ENCODE peak calls at places on chromosomes 6 and 20, in eight cellular contexts. I is foreskin fibroblast; Y is astrocyte of the cerebellum; V is fibroblast of pulmonary artery; F is effector memory CD4-positive, alpha-beta T cell; E is endothelial cell of umbilical vein; H is fibroblast of lung; W is AG09309. A is an unnamed sample.

GRCh38 chr20:37202267-37202943 is 23.1 kb upstream of the MROH8 start:
- DNase-seq in I (peak), Y (peak), V (peak), F (no peak), E (peak), H (peak), W (peak), A (peak)

GRCh38 chr6:130632897-130633296 is 194.3 kb upstream of the SMLR1 start:
- DNase-seq in I (no peak), Y (no peak), V (no peak), F (no peak), E (no peak), H (no peak), W (no peak), A (no peak)

GRCh38 chr20:58557713-58558335 is 42.6 kb upstream of the APCDD1L start:
- DNase-seq in I (peak), Y (no peak), V (no peak), F (no peak), E (no peak), H (no peak), W (no peak), A (no peak)

GRCh38 chr20:2296545-2297351 is 947 bp downstream of the TGM3 start:
- DNase-seq in I (no peak), Y (no peak), V (no peak), F (no peak), E (no peak), H (no peak), W (no peak), A (no peak)

GRCh38 chr6:166106076-166106686 is 61.5 kb downstream of the TBXT start:
- DNase-seq in I (peak), Y (peak), V (peak), F (peak), E (peak), H (peak), W (peak), A (peak)

GRCh38 chr20:3239026-3239866 is at the start of gene SLC4A11:
- DNase-seq in I (peak), Y (no peak), V (peak), F (peak), E (peak), H (peak), W (no peak), A (no peak)

GRCh38 chr20:43969501-43969900 is 54.8 kb downstream of the TOX2 start:
- DNase-seq in I (no peak), Y (no peak), V (no peak), F (no peak), E (no peak), H (no peak), W (no peak), A (no peak)

GRCh38 chr6:106692112-106692822 is 62.9 kb downstream of the QRSL1 start:
- DNase-seq in I (peak), Y (peak), V (peak), F (no peak), E (peak), H (peak), W (peak), A (peak)

GRCh38 chr6:27871919-27872633 is 40.1 kb downstream of the OR2B2 start:
- DNase-seq in I (peak), Y (peak), V (peak), F (peak), E (peak), H (peak), W (peak), A (peak)

GRCh38 chr6:7997311-7997710 is 66.9 kb downstream of the BLOC1S5 start:
- DNase-seq in I (no peak), Y (no peak), V (no peak), F (no peak), E (no peak), H (no peak), W (no peak), A (no peak)

GRCh38 chr6:78615430-78615904 is 251.9 kb upstream of the IRAK1BP1 start:
- DNase-seq in I (peak), Y (no peak), V (peak), F (no peak), E (peak), H (peak), W (no peak), A (no peak)

GRCh38 chr6:39599996-39600395 is 125.2 kb downstream of the KIF6 start:
- DNase-seq in I (peak), Y (no peak), V (no peak), F (no peak), E (no peak), H (peak), W (peak), A (no peak)

GRCh38 chr20:48267825-48268615 is 482.7 kb upstream of the SULF2 start:
- DNase-seq in I (no peak), Y (no peak), V (no peak), F (no peak), E (no peak), H (no peak), W (no peak), A (no peak)

GRCh38 chr6:22896716-22897115 is 327.4 kb downstream of the HDGFL1 start:
- DNase-seq in I (no peak), Y (no peak), V (no peak), F (no peak), E (no peak), H (no peak), W (no peak), A (no peak)

GRCh38 chr6:89145461-89145961 is 344 bp upstream of the PM20D2 start:
- DNase-seq in I (peak), Y (no peak), V (peak), F (peak), E (peak), H (peak), W (no peak), A (no peak)

GRCh38 chr6:3882865-3883264 is 33.7 kb downstream of the FAM50B start:
- DNase-seq in I (peak), Y (no peak), V (peak), F (no peak), E (no peak), H (no peak), W (peak), A (no peak)

GRCh38 chr6:29494131-29494530 is 6.4 kb upstream of the MAS1L start:
- DNase-seq in I (no peak), Y (no peak), V (no peak), F (no peak), E (no peak), H (no peak), W (no peak), A (no peak)

GRCh38 chr6:18115356-18115755 is 7.1 kb downstream of the NHLRC1 start:
- DNase-seq in I (no peak), Y (no peak), V (no peak), F (no peak), E (no peak), H (peak), W (no peak), A (no peak)

GRCh38 chr6:82622461-82622860 is 258.8 kb downstream of the TPBG start:
- DNase-seq in I (no peak), Y (no peak), V (no peak), F (no peak), E (no peak), H (no peak), W (no peak), A (no peak)

GRCh38 chr6:2450546-2450945 is 205.1 kb upstream of the GMDS start:
- DNase-seq in I (peak), Y (no peak), V (no peak), F (no peak), E (no peak), H (no peak), W (no peak), A (no peak)

GRCh38 chr6:48505621-48506020 is 394.6 kb upstream of the PTCHD4 start:
- DNase-seq in I (no peak), Y (no peak), V (no peak), F (no peak), E (no peak), H (no peak), W (no peak), A (no peak)

GRCh38 chr20:35257175-35257909 is 20.6 kb downstream of the MMP24OS start:
- DNase-seq in I (peak), Y (no peak), V (no peak), F (no peak), E (peak), H (peak), W (no peak), A (no peak)

GRCh38 chr20:37980383-37980782 is 52.9 kb downstream of the TTI1 start:
- DNase-seq in I (no peak), Y (no peak), V (no peak), F (no peak), E (no peak), H (no peak), W (no peak), A (no peak)

GRCh38 chr20:59193325-59193724 is 29.7 kb downstream of the ZNF831 start:
- DNase-seq in I (no peak), Y (no peak), V (no peak), F (no peak), E (no peak), H (no peak), W (no peak), A (no peak)

GRCh38 chr6:108171291-108171917 is 5.6 kb downstream of the NR2E1 start:
- DNase-seq in I (no peak), Y (no peak), V (no peak), F (no peak), E (no peak), H (no peak), W (no peak), A (no peak)

GRCh38 chr6:108169801-108170606 is 4.2 kb downstream of the NR2E1 start:
- DNase-seq in I (no peak), Y (no peak), V (no peak), F (no peak), E (no peak), H (no peak), W (no peak), A (no peak)

GRCh38 chr6:108174371-108175175 is 8.8 kb downstream of the NR2E1 start:
- DNase-seq in I (peak), Y (peak), V (peak), F (no peak), E (no peak), H (peak), W (no peak), A (no peak)

GRCh38 chr6:108170607-108171290 is 4.9 kb downstream of the NR2E1 start:
- DNase-seq in I (no peak), Y (no peak), V (no peak), F (no peak), E (no peak), H (no peak), W (no peak), A (no peak)

DNA sequence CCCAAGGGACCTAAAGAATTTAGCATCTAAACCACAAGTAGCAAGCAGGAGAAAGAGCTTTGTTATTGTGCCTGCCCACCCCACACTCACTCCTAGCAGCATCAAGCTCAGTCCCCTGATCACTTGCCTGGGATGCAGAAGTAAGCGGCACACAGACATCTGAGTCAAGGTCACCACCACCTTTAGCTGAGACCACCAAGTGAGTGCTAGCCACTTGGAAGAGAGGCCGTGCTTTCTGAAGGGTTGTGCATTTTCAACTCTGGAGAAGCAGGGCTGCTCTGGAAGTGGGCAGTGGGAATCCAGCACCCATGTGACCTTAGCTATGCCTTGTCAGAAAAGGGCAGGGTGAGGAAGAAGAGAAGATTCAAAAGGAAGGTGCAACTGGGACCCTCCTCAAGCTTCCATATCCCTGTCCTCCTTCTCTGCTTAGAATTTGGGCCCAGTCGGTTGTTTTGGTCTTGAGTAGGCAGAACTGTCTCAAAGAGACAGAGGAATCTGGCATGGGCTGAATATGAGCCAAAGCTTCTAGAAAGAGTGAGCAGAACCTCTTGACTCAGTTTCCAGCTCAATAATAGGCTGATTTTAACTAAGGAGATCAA is 6.2 kb downstream of the NR2E1 start:
- DNase-seq in I (no peak), Y (no peak), V (no peak), F (no peak), E (no peak), H (no peak), W (no peak), A (no peak)
- H3K4me3 ChIP-seq in I (no peak), Y (no peak), V (no peak), F (no peak), E (no peak), H (no peak), W (no peak), A (no peak)

GRCh38 chr6:33019358-33019757 is 10.0 kb upstream of the HLA-DOA start:
- DNase-seq in I (no peak), Y (no peak), V (no peak), F (no peak), E (no peak), H (no peak), W (no peak), A (no peak)

GRCh38 chr6:33017694-33018353 is 8.4 kb upstream of the HLA-DOA start:
- DNase-seq in I (no peak), Y (no peak), V (no peak), F (no peak), E (no peak), H (no peak), W (no peak), A (no peak)

GRCh38 chr6:33017024-33017423 is 7.6 kb upstream of the HLA-DOA start:
- DNase-seq in I (no peak), Y (no peak), V (no peak), F (no peak), E (no peak), H (no peak), W (no peak), A (no peak)

GRCh38 chr6:33018904-33019303 is 9.5 kb upstream of the HLA-DOA start:
- DNase-seq in I (peak), Y (no peak), V (peak), F (no peak), E (peak), H (no peak), W (peak), A (no peak)

GRCh38 chr6:33018418-33018817 is 9.0 kb upstream of the HLA-DOA start:
- DNase-seq in I (no peak), Y (no peak), V (no peak), F (no peak), E (no peak), H (no peak), W (no peak), A (no peak)
- H3K4me3 ChIP-seq in I (no peak), Y (no peak), V (no peak), F (no peak), E (no peak), H (no peak), W (no peak), A (no peak)

DNA sequence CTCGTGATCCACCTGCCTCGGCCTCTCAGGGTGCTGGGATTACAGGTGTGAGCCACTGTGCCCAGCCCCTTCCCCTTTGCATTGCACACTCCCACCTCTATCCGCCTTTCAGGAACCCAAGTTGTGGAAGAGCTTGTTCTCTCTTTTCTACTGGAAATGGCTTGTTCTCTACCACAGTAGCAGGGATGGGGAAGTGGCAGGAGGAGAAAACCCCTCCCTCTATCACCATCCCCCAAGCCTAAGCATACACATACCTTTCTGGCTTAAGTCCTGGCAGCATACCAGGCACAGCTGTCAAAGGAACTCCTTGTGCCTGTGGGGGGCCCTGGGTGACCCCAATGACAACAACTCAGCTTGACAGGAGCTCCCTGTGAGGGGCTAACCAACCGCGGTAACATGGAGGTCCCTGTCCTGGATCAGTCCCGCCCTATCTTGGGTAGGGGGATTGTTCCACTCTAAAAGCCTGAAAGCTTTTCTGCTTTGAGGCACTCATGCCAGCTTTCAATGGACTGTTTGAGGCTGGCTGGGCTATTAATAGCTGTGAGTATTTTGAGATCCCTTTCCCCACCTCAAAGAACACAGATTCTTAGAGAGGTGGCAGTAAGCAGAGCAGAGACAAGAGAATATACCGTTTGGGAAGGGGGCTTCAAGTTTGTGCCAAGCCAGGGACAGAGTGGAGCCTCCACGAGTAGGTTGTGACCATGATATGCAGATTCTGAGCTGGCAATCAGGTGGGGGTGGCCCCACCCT is 2.3 kb downstream of the KLHDC3 start:
- DNase-seq in I (no peak), Y (no peak), V (no peak), F (no peak), E (no peak), H (no peak), W (no peak), A (no peak)
- H3K4me3 ChIP-seq in I (no peak), Y (no peak), V (no peak), F (no peak), E (no peak), H (peak), W (no peak), A (no peak)

DNA sequence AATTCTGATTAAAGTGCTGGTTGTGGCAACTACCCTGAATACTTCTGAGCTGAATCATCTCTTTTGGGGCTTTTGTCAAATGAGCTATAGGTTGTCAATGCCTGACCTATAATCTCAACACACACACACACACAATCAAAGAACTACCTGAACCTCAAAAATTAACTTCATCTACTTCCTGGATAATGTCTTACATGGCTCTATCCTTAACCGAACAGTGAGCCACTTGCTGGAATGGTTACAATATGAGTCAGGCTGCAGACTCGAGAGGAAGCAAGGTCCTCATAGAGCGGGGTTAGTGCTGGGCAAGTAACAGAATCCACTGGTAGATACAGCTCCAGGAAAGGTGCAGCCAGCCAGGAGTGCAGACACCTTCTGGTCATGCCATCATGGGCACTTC is 70.6 kb upstream of the DST start:
- DNase-seq in I (peak), Y (peak), V (peak), F (no peak), E (peak), H (peak), W (no peak), A (peak)
- H3K4me3 ChIP-seq in I (no peak), Y (no peak), V (no peak), F (no peak), E (no peak), H (no peak), W (no peak), A (no peak)

DNA sequence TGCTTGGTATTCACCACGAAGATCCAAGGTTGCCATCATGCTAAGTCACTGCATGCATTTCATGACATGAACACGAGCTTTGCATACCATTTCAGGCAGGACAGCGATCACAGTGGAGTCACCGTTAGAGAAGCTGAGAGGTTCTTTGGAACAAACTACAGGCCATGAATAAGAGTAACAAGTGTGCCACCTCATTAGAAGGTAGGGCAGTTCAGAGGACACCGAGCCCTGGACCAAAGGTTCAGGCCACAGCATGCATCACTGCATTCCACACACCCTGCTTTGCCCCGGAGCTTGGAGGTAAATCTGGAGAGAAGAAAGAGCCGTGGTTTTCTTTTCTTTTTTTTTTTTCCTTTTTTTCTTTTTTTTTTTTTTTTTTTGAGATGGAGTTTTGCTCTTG is 66.9 kb upstream of the CDH4 start:
- DNase-seq in I (no peak), Y (no peak), V (no peak), F (no peak), E (no peak), H (peak), W (no peak), A (no peak)
- H3K4me3 ChIP-seq in I (no peak), Y (no peak), V (no peak), F (no peak), E (no peak), H (no peak), W (no peak), A (no peak)

GRCh38 chr6:37168163-37168758 is 1.7 kb upstream of the PIM1 start:
- DNase-seq in I (no peak), Y (no peak), V (no peak), F (no peak), E (no peak), H (no peak), W (no peak), A (no peak)
- H3K4me3 ChIP-seq in I (no peak), Y (no peak), V (peak), F (no peak), E (no peak), H (peak), W (no peak), A (no peak)